ENCODE peak calls at places on chromosomes 13 and 19, in four cellular contexts. One of them, this sample, is unnamed.

GRCh38 chr19:5961969-5962945 is 15.7 kb downstream of the RANBP3 start:
- DNase-seq in HepG2: peak
- DNase-seq in GM12878: no peak
- DNase-seq in K562: no peak
- DNase-seq in this sample: no peak

GRCh38 chr13:113064000-113064533 is 41.5 kb upstream of the F7 start:
- DNase-seq in HepG2: no peak
- DNase-seq in GM12878: no peak
- DNase-seq in K562: no peak
- DNase-seq in this sample: no peak

GRCh38 chr19:51751655-51752054 is at the start of gene FPR1:
- DNase-seq in HepG2: no peak
- DNase-seq in GM12878: no peak
- DNase-seq in K562: no peak
- DNase-seq in this sample: no peak

GRCh38 chr13:51858433-51859247 is 3.1 kb upstream of the CCDC70 start:
- DNase-seq in HepG2: peak
- DNase-seq in GM12878: no peak
- DNase-seq in K562: no peak
- DNase-seq in this sample: peak

GRCh38 chr19:13207237-13208130 is 57.3 kb downstream of the IER2 start:
- DNase-seq in HepG2: no peak
- DNase-seq in GM12878: no peak
- DNase-seq in K562: no peak
- DNase-seq in this sample: peak

GRCh38 chr19:5255602-5256231 is 84.9 kb downstream of the PTPRS start:
- DNase-seq in HepG2: no peak
- DNase-seq in GM12878: no peak
- DNase-seq in K562: peak
- DNase-seq in this sample: peak

GRCh38 chr13:91724591-91724990 is 326.2 kb downstream of the GPC5 start:
- DNase-seq in HepG2: no peak
- DNase-seq in GM12878: no peak
- DNase-seq in K562: no peak
- DNase-seq in this sample: no peak

GRCh38 chr19:56086671-56087430 is 34.2 kb downstream of the ZNF787 start:
- DNase-seq in HepG2: no peak
- DNase-seq in GM12878: no peak
- DNase-seq in K562: no peak
- DNase-seq in this sample: peak

GRCh38 chr13:32272021-32272695 is 43.0 kb downstream of the ZAR1L start:
- DNase-seq in HepG2: no peak
- DNase-seq in GM12878: no peak
- DNase-seq in K562: no peak
- DNase-seq in this sample: no peak

GRCh38 chr13:41639955-41640780 is 182.8 kb downstream of the RGCC start:
- DNase-seq in HepG2: peak
- DNase-seq in GM12878: no peak
- DNase-seq in K562: no peak
- DNase-seq in this sample: no peak

GRCh38 chr13:112992931-112993700 is 24.1 kb downstream of the MCF2L start:
- DNase-seq in HepG2: no peak
- DNase-seq in GM12878: no peak
- DNase-seq in K562: no peak
- DNase-seq in this sample: no peak

GRCh38 chr13:60412909-60413616 is 16.0 kb downstream of the TDRD3 start:
- DNase-seq in HepG2: no peak
- DNase-seq in GM12878: no peak
- DNase-seq in K562: no peak
- DNase-seq in this sample: no peak

GRCh38 chr13:97224544-97225324 is 2.6 kb downstream of the MBNL2 start:
- DNase-seq in HepG2: peak
- DNase-seq in GM12878: no peak
- DNase-seq in K562: peak
- DNase-seq in this sample: peak

GRCh38 chr19:3358392-3358918 is 7.9 kb upstream of the NFIC start:
- DNase-seq in HepG2: no peak
- DNase-seq in GM12878: no peak
- DNase-seq in K562: peak
- DNase-seq in this sample: no peak

GRCh38 chr19:4547303-4548237 is 7.7 kb upstream of the LRG1 start:
- DNase-seq in HepG2: no peak
- DNase-seq in GM12878: no peak
- DNase-seq in K562: no peak
- DNase-seq in this sample: no peak

GRCh38 chr13:23288564-23288963 is 107.8 kb downstream of the SGCG start:
- DNase-seq in HepG2: no peak
- DNase-seq in GM12878: no peak
- DNase-seq in K562: no peak
- DNase-seq in this sample: no peak

GRCh38 chr13:62997696-62998095 is 1582.0 kb upstream of the PCDH20 start:
- DNase-seq in HepG2: no peak
- DNase-seq in GM12878: no peak
- DNase-seq in K562: no peak
- DNase-seq in this sample: no peak

GRCh38 chr13:73984949-73985691 is 149.1 kb downstream of the KLF12 start:
- DNase-seq in HepG2: no peak
- DNase-seq in GM12878: no peak
- DNase-seq in K562: no peak
- DNase-seq in this sample: peak

GRCh38 chr13:112755331-112755730 is 65.5 kb downstream of the ATP11A start:
- DNase-seq in HepG2: no peak
- DNase-seq in GM12878: no peak
- DNase-seq in K562: no peak
- DNase-seq in this sample: no peak

GRCh38 chr19:38079926-38080380 is 144.1 kb downstream of the DPF1 start:
- DNase-seq in HepG2: peak
- DNase-seq in GM12878: peak
- DNase-seq in K562: no peak
- DNase-seq in this sample: peak

GRCh38 chr13:106178816-106179215 is 356.6 kb downstream of the EFNB2 start:
- DNase-seq in HepG2: no peak
- DNase-seq in GM12878: no peak
- DNase-seq in K562: no peak
- DNase-seq in this sample: no peak

GRCh38 chr19:18603255-18603957 is 3.2 kb downstream of the CRLF1 start:
- DNase-seq in HepG2: no peak
- DNase-seq in GM12878: no peak
- DNase-seq in K562: peak
- DNase-seq in this sample: peak

GRCh38 chr13:65054277-65054676 is 2175.9 kb downstream of the PCDH9 start:
- DNase-seq in HepG2: no peak
- DNase-seq in GM12878: no peak
- DNase-seq in K562: no peak
- DNase-seq in this sample: no peak

GRCh38 chr13:108962652-108963051 is 333.2 kb downstream of the MYO16 start:
- DNase-seq in HepG2: no peak
- DNase-seq in GM12878: no peak
- DNase-seq in K562: no peak
- DNase-seq in this sample: no peak

GRCh38 chr19:6126335-6126974 is 9.0 kb upstream of the ACSBG2 start:
- DNase-seq in HepG2: peak
- DNase-seq in GM12878: peak
- DNase-seq in K562: peak
- DNase-seq in this sample: peak

GRCh38 chr19:3818479-3818878 is 32.3 kb upstream of the MATK start:
- DNase-seq in HepG2: no peak
- DNase-seq in GM12878: no peak
- DNase-seq in K562: no peak
- DNase-seq in this sample: no peak

GRCh38 chr13:32195713-32196112 is 119.5 kb downstream of the ZAR1L start:
- DNase-seq in HepG2: peak
- DNase-seq in GM12878: no peak
- DNase-seq in K562: no peak
- DNase-seq in this sample: no peak

GRCh38 chr13:77329133-77330008 is 2.5 kb upstream of the MYCBP2 start:
- DNase-seq in HepG2: peak
- DNase-seq in GM12878: peak
- DNase-seq in K562: peak
- DNase-seq in this sample: peak

GRCh38 chr19:45901432-45901903 is 945 bp downstream of the MYPOP start:
- DNase-seq in HepG2: no peak
- DNase-seq in GM12878: no peak
- DNase-seq in K562: no peak
- DNase-seq in this sample: peak

GRCh38 chr13:113544071-113544891 is 40.3 kb upstream of the TFDP1 start:
- DNase-seq in HepG2: peak
- DNase-seq in GM12878: no peak
- DNase-seq in K562: no peak
- DNase-seq in this sample: no peak

GRCh38 chr13:85618514-85618913 is 180.7 kb downstream of the SLITRK6 start:
- DNase-seq in HepG2: no peak
- DNase-seq in GM12878: no peak
- DNase-seq in K562: no peak
- DNase-seq in this sample: no peak

GRCh38 chr19:19649580-19649995 is 6.1 kb upstream of the GMIP start:
- DNase-seq in HepG2: no peak
- DNase-seq in GM12878: no peak
- DNase-seq in K562: no peak
- DNase-seq in this sample: no peak

GRCh38 chr19:19321143-19321577 is 531 bp downstream of the MAU2 start:
- DNase-seq in HepG2: peak
- DNase-seq in GM12878: no peak
- DNase-seq in K562: peak
- DNase-seq in this sample: peak

GRCh38 chr19:16581145-16581970 is 9.1 kb upstream of the SLC35E1 start:
- DNase-seq in HepG2: no peak
- DNase-seq in GM12878: no peak
- DNase-seq in K562: no peak
- DNase-seq in this sample: no peak

DNA sequence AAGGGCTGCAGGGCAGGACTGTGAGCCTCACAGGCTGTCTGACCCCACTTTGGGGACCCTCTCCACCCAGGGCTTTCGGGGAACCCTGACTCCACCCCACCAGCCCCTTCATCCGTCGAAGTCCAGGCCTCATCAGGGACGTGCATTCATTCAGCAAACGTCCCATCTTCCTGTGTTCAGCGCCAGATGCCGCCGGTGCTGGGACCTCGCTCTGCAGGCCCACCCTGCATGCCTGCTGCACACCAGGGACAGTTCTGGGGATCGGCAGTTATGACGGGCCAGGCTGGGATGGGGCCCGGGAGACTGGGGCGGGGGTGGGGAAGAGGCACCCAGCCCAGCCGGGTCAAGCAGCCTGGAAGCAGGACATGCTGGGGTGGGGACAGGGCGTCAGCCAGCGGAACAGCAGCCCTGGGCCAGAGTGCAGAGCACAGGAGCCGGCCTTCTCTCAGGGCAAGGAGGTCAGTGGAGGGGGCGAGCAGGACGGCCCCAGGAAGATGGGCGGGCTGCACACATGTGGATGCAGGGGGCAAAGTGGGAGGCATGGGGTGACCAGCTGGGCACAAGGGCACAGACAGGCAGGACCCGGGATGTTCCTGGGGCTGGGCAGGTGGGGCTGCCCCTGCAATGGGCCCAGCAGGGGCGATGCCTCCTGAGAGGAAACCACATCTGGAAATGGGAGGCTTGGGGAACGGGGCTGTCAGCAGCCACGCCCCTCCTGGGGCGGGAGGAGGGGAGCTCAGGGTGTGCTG is 5.1 kb downstream of the GAMT start:
- DNase-seq in HepG2: no peak
- DNase-seq in GM12878: no peak
- DNase-seq in K562: peak
- DNase-seq in this sample: no peak
- H3K27ac ChIP-seq in HepG2: no peak
- H3K27ac ChIP-seq in GM12878: no peak
- H3K27ac ChIP-seq in K562: no peak
- H3K27ac ChIP-seq in this sample: no peak

GRCh38 chr13:30577381-30577780 is 40.3 kb upstream of the USPL1 start:
- DNase-seq in HepG2: peak
- DNase-seq in GM12878: peak
- DNase-seq in K562: no peak
- DNase-seq in this sample: no peak
- TF ChIP-seq JUNB in HepG2: no peak
- TF ChIP-seq JUNB in GM12878: peak
- TF ChIP-seq JUNB in K562: no peak
- TF ChIP-seq JUNB in this sample: no peak

DNA sequence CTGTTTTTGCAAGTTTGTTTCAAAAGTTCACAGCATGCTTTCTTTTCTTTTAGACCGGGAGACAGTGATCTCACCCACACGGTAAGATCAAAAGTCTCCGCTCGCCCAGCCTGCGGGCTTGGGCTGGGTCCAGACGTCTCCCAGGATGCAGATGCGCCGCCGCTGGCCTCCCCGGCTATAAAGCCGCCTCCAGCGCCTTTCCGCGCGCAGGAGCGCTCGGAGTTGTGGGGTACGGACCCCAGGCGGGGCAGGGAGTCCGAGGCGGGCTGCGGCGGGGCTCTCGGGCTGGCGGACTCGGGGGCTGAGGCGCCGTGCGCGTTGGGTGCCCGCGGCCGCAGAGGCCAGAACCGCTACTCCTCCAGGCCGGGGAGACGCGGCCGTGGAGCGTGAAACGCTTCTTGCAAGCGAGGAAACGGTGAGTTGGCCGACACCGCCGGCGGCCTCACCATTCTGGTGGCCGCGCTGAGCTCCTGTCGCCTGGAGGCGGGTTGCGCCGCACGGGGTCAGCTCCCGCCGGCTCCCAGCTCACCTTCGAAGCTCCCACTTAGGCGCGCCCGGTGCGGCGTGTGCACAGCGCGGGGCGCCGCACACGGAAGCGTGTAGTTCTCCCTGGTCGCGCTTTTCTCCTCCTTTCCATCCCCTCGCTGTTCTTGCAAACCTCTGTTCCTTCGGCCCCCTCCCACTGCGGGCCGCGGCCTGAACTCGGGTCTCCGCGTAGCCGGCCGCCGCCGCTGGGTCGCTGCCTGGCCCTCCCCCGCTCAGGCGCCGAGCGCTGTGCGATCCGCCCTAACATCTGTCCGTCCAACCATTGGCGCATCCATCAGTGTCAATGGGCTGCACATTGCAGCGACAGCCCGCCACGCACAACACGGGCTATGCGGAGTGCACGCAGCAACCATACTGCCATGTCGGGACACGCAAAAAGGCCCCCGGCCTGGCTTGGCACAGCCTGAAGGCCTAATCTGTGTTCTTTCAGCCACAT is 2.3 kb upstream of the TSHZ3 start:
- DNase-seq in HepG2: no peak
- DNase-seq in GM12878: no peak
- DNase-seq in K562: no peak
- DNase-seq in this sample: peak
- TF ChIP-seq EZH2 in HepG2: no peak
- TF ChIP-seq EZH2 in GM12878: no peak
- TF ChIP-seq EZH2 in K562: no peak
- TF ChIP-seq EZH2 in this sample: peak

GRCh38 chr19:10318807-10319426 is 3.1 kb upstream of the FDX2 start:
- DNase-seq in HepG2: no peak
- DNase-seq in GM12878: no peak
- DNase-seq in K562: no peak
- DNase-seq in this sample: no peak

GRCh38 chr19:10325732-10326131 is 7.6 kb downstream of the RAVER1 start:
- DNase-seq in HepG2: no peak
- DNase-seq in GM12878: no peak
- DNase-seq in K562: no peak
- DNase-seq in this sample: no peak

GRCh38 chr19:10321417-10321797 is 5.6 kb upstream of the FDX2 start:
- DNase-seq in HepG2: no peak
- DNase-seq in GM12878: no peak
- DNase-seq in K562: no peak
- DNase-seq in this sample: no peak

GRCh38 chr19:10320602-10321416 is 5.0 kb upstream of the FDX2 start:
- DNase-seq in HepG2: no peak
- DNase-seq in GM12878: no peak
- DNase-seq in K562: no peak
- DNase-seq in this sample: no peak

GRCh38 chr19:10321874-10322835 is 6.3 kb upstream of the FDX2 start:
- DNase-seq in HepG2: no peak
- DNase-seq in GM12878: no peak
- DNase-seq in K562: no peak
- DNase-seq in this sample: no peak
- H3K27ac ChIP-seq in HepG2: no peak
- H3K27ac ChIP-seq in GM12878: no peak
- H3K27ac ChIP-seq in K562: no peak
- H3K27ac ChIP-seq in this sample: no peak

This sample was measured in GM23338.